ENCODE peak calls at places on chromosomes 3 and 15, in six cellular contexts. N, W, Y, Z, E and X are unnamed samples.

GRCh38 chr15:64731012-64731806 is 44.2 kb downstream of the RBPMS2 start:
- DNase-seq in N (peak; percentile 92), W (peak; percentile 59), Y (peak; percentile 68), Z (peak; percentile 99), E (peak; percentile 69), X (peak; percentile 82)

GRCh38 chr3:87996845-87997244 is 62.0 kb downstream of the CGGBP1 start:
- DNase-seq in N (no peak), W (no peak), Y (no peak), Z (no peak), E (no peak), X (no peak)

GRCh38 chr3:22098000-22098399 is 347.0 kb upstream of the ZNF385D start:
- DNase-seq in N (no peak), W (no peak), Y (peak; percentile 38), Z (no peak), E (no peak), X (no peak)

GRCh38 chr3:131231710-131232348 is 149.7 kb upstream of the NUDT16 start:
- DNase-seq in N (no peak), W (no peak), Y (no peak), Z (no peak), E (no peak), X (no peak)

GRCh38 chr3:141051641-141052569 is 758 bp downstream of the SPSB4 start:
- DNase-seq in N (peak; percentile 66), W (peak; percentile 2), Y (peak; percentile 38), Z (no peak), E (no peak), X (peak; percentile 72)

GRCh38 chr3:13865106-13865505 is 14.8 kb downstream of the WNT7A start:
- DNase-seq in N (no peak), W (no peak), Y (no peak), Z (no peak), E (no peak), X (no peak)

GRCh38 chr3:63654931-63655330 is 2.5 kb downstream of the SNTN start:
- DNase-seq in N (no peak), W (no peak), Y (no peak), Z (peak; percentile 53), E (no peak), X (no peak)

GRCh38 chr15:69424748-69425413 is 10.7 kb downstream of the KIF23 start:
- DNase-seq in N (no peak), W (peak; percentile 38), Y (no peak), Z (no peak), E (no peak), X (no peak)

GRCh38 chr3:64094713-64095079 is 71.4 kb upstream of the PSMD6 start:
- DNase-seq in N (peak; percentile 59), W (no peak), Y (no peak), Z (no peak), E (no peak), X (no peak)

GRCh38 chr3:153350420-153350819 is 188.4 kb downstream of the RAP2B start:
- DNase-seq in N (no peak), W (peak; percentile 85), Y (peak; percentile 52), Z (peak; percentile 87), E (no peak), X (no peak)

GRCh38 chr15:72850833-72851232 is 67.3 kb upstream of the ADPGK start:
- DNase-seq in N (no peak), W (no peak), Y (no peak), Z (no peak), E (no peak), X (no peak)

GRCh38 chr3:99515-99914 is 97.0 kb upstream of the CHL1 start:
- DNase-seq in N (no peak), W (no peak), Y (no peak), Z (no peak), E (no peak), X (no peak)

GRCh38 chr3:98972155-98972554 is 70.7 kb upstream of the DCBLD2 start:
- DNase-seq in N (no peak), W (peak; percentile 98), Y (peak; percentile 95), Z (no peak), E (no peak), X (no peak)

GRCh38 chr3:153052096-153052460 is 109.9 kb upstream of the RAP2B start:
- DNase-seq in N (no peak), W (peak; percentile 95), Y (peak; percentile 98), Z (peak; percentile 87), E (no peak), X (no peak)

GRCh38 chr3:42539871-42540714 is 37.6 kb downstream of the VIPR1 start:
- DNase-seq in N (peak; percentile 92), W (no peak), Y (peak; percentile 15), Z (peak; percentile 83), E (peak; percentile 56), X (peak; percentile 53)

GRCh38 chr3:28933337-28933736 is 347.5 kb upstream of the RBMS3 start:
- DNase-seq in N (no peak), W (no peak), Y (no peak), Z (no peak), E (no peak), X (no peak)
- H3K23ac ChIP-seq in N (no peak overlapping the region), W (no peak overlapping the region), Y (no peak overlapping the region), Z (no peak overlapping the region), E (no peak overlapping the region), X (no peak overlapping the region)

GRCh38 chr15:43492266-43492665 is 690 bp downstream of the TP53BP1 start:
- DNase-seq in N (peak; percentile 47), W (no peak), Y (no peak), Z (peak; percentile 6), E (no peak), X (no peak)
- H3K4ac ChIP-seq in N (no peak overlapping the region), W (peak overlapping the region; percentile 85), Y (no peak overlapping the region), Z (no peak overlapping the region), E (no peak overlapping the region), X (no peak overlapping the region)

GRCh38 chr3:52534281-52535183 is 875 bp upstream of the NT5DC2 start:
- DNase-seq in N (peak; percentile 55), W (peak; percentile 28), Y (no peak), Z (peak; percentile 63), E (no peak), X (no peak)

GRCh38 chr3:52532517-52532837 is 1.2 kb downstream of the NT5DC2 start:
- DNase-seq in N (no peak), W (peak; percentile 62), Y (peak; percentile 53), Z (no peak), E (no peak), X (no peak)

GRCh38 chr3:52531636-52532516 is 1.8 kb downstream of the NT5DC2 start:
- DNase-seq in N (no peak), W (no peak), Y (no peak), Z (no peak), E (no peak), X (no peak)

GRCh38 chr3:52533623-52534280 is at the start of gene NT5DC2:
- DNase-seq in N (peak; percentile 60), W (peak; percentile 56), Y (peak; percentile 74), Z (peak; percentile 69), E (no peak), X (peak; percentile 70)

DNA sequence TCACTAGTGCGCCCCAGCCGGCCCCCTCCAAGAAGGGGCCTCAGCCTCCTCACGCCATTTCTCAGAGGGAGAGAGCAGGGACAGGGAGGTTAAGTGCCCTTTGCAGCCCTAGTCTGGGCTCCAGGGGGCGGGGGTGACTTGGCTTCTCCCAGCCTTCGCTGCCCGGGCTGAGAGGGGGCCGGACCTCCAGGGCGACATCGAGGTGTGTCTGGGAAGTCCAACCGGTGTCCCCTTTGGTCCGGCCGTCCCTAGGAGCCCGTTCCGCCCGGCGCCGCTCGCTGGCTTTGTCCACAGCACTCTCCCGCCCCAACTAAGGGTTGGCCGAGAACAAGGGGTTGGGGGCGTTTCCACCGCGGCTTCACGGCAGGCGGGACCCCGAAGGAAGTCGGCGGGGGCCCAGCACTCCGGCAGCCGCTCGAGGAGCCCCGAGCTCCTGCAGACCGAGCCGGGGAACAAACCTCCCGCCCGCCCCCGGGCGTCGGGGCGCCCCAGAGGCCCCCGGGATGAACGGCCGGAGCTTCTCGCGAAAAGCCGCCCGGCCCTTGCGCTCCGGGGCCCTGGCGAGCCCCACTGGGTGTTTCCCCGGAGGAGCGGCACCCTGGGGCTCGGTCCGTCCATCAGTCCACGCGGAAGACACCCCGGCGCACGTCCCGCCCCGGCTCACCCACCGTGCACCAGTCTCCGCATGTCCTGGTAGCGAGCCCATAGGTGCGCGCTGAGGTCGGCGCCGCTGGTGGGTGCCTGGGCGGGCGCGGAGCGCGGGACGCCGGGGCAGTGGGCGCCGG is 627 bp downstream of the NT5DC2 start:
- DNase-seq in N (peak; percentile 47), W (no peak), Y (peak; percentile 37), Z (peak; percentile 25), E (no peak), X (peak; percentile 48)
- H2AFZ ChIP-seq in N (no peak overlapping the region), W (peak overlapping the region; percentile 84), Y (peak overlapping the region; percentile 78), Z (peak overlapping the region; percentile 77), E (no peak overlapping the region), X (peak overlapping the region; percentile 72)

DNA sequence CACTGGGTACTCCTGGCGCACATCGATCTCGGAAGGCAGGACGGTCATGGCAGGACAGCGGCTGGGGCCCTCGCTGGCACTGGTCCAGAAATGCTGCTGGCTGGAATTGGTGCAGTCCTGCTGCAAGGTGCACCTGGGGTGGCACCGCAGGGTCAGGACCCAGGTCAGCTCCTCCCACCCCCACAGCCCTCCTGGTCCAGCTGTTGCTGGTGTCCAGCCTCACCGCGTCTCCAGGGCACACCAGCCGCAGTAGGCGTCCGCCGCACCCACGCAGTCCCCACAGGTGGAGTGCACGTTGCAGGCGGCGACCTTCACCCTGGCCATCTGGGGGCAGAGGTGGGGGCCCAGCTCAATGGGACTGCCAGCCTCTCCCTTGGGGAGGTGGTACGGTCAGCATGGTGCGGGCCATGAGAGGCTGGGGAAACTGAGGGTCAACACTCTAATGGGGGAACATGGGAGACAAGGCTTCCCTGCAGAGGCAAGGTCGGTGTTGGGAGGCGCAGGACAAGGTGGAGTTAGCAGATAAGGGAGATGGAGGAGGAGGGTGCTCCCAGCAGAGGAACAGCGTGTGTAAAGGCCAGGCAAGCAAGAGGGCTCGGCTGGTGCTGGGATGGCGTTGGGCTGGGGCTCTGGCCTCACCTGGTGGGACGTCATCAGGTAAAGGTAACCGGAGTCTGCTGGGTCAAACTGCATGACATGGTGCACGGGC is 20.4 kb downstream of the PLXND1 start:
- DNase-seq in N (no peak), W (no peak), Y (no peak), Z (no peak), E (no peak), X (no peak)
- H3K23ac ChIP-seq in N (no peak overlapping the region), W (no peak overlapping the region), Y (no peak overlapping the region), Z (no peak overlapping the region), E (no peak overlapping the region), X (peak overlapping the region; percentile 66)

GRCh38 chr15:49265911-49266310 is 95.9 kb downstream of the GALK2 start:
- DNase-seq in N (no peak), W (no peak), Y (no peak), Z (no peak), E (no peak), X (no peak)

GRCh38 chr15:49273734-49274318 is 103.8 kb downstream of the GALK2 start:
- DNase-seq in N (no peak), W (no peak), Y (peak; percentile 49), Z (no peak), E (no peak), X (no peak)

DNA sequence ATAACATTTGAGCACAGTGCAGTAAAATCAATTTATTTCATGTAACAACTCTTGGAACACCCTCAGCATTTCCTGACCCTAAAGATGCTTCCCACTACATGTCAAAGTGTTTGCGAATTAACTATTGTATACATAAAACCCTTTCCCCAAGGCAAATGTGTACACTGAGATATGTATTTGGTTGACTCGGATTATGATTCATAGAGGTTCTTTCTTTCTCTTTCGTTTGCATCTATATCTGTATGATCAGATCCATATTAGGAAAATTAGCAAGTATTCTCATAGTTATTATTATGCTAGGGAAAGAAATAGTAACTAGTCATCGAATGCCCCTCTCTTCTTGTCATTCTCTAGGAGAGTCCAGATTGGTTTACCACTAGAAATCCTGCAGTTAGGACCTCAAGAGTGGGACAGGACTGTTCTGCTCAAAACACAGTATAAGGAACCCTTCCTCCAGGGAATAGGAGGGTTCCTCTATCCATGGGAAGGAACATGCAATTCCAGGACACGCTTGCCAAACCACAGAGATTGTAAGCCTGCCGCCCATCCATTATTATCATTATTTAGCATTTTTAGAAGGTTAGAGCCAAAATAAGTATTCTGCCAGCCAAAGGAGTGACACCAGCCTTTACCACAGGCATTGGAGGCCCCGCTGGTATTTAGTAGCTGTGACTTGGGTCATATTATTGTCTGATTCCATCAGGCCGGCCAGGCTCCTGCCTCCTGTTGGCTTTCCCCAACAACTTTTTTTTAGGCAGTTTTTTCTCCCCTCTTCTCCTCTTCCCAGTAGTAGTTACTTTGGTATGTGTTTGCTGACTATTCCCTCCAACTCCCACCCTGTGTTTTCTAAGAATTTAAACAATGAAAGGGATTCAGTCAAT is 100.7 kb downstream of the GALK2 start:
- DNase-seq in N (no peak), W (peak; percentile 69), Y (no peak), Z (no peak), E (no peak), X (peak; percentile 2)
- H3K4ac ChIP-seq in N (no peak overlapping the region), W (peak overlapping the region; percentile 65), Y (no peak overlapping the region), Z (no peak overlapping the region), E (no peak overlapping the region), X (no peak overlapping the region)